ENCODE peak calls at places on chromosomes 16 and 17, in six cellular contexts. Q is CD8-positive, alpha-beta T cell; V is tibial artery; M is keratinocyte; S is right lobe of liver; K is dorsolateral prefrontal cortex. W is an unnamed sample.

GRCh38 chr17:79845601-79845949 is 6.3 kb upstream of the CBX4 start:
- DNase-seq in M (no peak), S (no peak), K (no peak), Q (no peak), V (no peak), W (no peak)

GRCh38 chr16:12661656-12662172 is 142.0 kb downstream of the CPPED1 start:
- DNase-seq in Q (no peak), K (no peak), V (no peak), S (no peak), M (no peak), W (no peak)

GRCh38 chr17:71959129-71959528 is 161.7 kb upstream of the SOX9 start:
- DNase-seq in Q (no peak), K (no peak), S (no peak), M (no peak), V (no peak), W (no peak)

GRCh38 chr16:57590654-57591085 is 37.8 kb upstream of the ADGRG1 start:
- DNase-seq in K (no peak), M (peak; percentile 5), S (no peak), V (peak; percentile 54), Q (no peak), W (no peak)

GRCh38 chr16:27650073-27650701 is 100.2 kb downstream of the KATNIP start:
- DNase-seq in V (no peak), S (no peak), K (no peak), M (no peak), Q (no peak), W (no peak)

GRCh38 chr16:55212791-55213190 is 111.2 kb upstream of the IRX6 start:
- DNase-seq in K (no peak), V (no peak), Q (no peak), M (no peak), S (no peak), W (no peak)

GRCh38 chr17:82937411-82938371 is 97.9 kb upstream of the ZNF750 start:
- DNase-seq in M (no peak), Q (no peak), S (peak; percentile 42), V (peak; percentile 56), K (no peak), W (no peak)

GRCh38 chr17:73634629-73635028 is 9.6 kb downstream of the SDK2 start:
- DNase-seq in V (no peak), M (no peak), K (no peak), S (no peak), Q (no peak), W (no peak)

GRCh38 chr16:66954097-66954659 is 6.9 kb upstream of the CES3 start:
- DNase-seq in M (no peak), K (peak; percentile 74), V (peak; percentile 84), Q (peak; percentile 81), S (peak; percentile 81), W (no peak)

GRCh38 chr17:9032583-9032982 is 11.3 kb downstream of the NTN1 start:
- DNase-seq in M (no peak), K (no peak), Q (no peak), V (peak; percentile 62), S (no peak), W (no peak)

GRCh38 chr17:47651704-47652103 is 2.0 kb downstream of the KPNB1 start:
- DNase-seq in V (no peak), M (no peak), Q (no peak), K (no peak), S (no peak), W (no peak)

GRCh38 chr17:2138768-2139167 is 83.9 kb downstream of the HIC1 start:
- DNase-seq in S (no peak), V (no peak), Q (no peak), M (no peak), K (no peak), W (no peak)

DNA sequence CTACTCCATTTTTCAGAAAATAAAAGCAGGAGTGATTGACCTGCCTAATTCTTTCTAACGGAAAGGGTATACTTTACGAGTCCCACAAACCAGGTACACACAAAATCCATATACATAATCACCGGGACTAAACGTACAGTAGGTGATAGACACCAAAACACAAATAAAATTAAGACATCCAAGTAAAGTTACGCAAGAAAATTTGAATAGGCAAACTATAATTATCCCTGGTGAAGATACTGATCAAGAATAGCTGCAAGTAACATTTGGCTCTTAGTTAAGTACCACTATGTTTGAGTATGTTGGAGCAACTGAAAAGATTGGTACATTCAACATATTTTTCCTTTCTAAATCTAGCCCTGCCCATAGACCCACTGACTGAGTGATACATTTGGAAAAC is 1.7 kb downstream of the HELZ start:
- DNase-seq in M (no peak), V (no peak), S (no peak), K (no peak), Q (no peak), W (no peak)
- H3K4me3 ChIP-seq in M (peak overlapping the region; percentile 94), V (no peak overlapping the region), S (no peak overlapping the region), K (no peak overlapping the region), Q (no peak overlapping the region), W (peak overlapping the region; percentile 81)

GRCh38 chr16:1535391-1536291 is 2.2 kb downstream of the TMEM204 start:
- DNase-seq in S (no peak), K (no peak), V (no peak), M (no peak), Q (peak; percentile 71), W (no peak)

GRCh38 chr16:1537763-1538289 is 4.4 kb downstream of the TMEM204 start:
- DNase-seq in M (no peak), K (no peak), S (no peak), V (no peak), Q (peak; percentile 73), W (no peak)

GRCh38 chr16:1538804-1539520 is 5.5 kb downstream of the TMEM204 start:
- DNase-seq in V (no peak), Q (no peak), M (no peak), S (no peak), K (peak; percentile 74), W (no peak)

GRCh38 chr16:1536601-1537000 is 3.1 kb downstream of the TMEM204 start:
- DNase-seq in Q (no peak), S (no peak), M (no peak), V (no peak), K (no peak), W (no peak)

GRCh38 chr16:1537138-1537577 is 3.7 kb downstream of the TMEM204 start:
- DNase-seq in S (no peak), K (no peak), V (no peak), Q (no peak), M (no peak), W (no peak)
- H3K4me3 ChIP-seq in S (peak overlapping the region; percentile 50), K (peak overlapping the region; percentile 62), V (no peak overlapping the region), Q (peak overlapping the region; percentile 46), M (no peak overlapping the region), W (no peak overlapping the region)

GRCh38 chr17:31496097-31496496 is 104.6 kb downstream of the RAB11FIP4 start:
- DNase-seq in S (no peak), M (no peak), K (no peak), Q (no peak), V (no peak), W (no peak)
- H3K4me3 ChIP-seq in S (no peak overlapping the region), M (no peak overlapping the region), K (no peak overlapping the region), Q (no peak overlapping the region), V (no peak overlapping the region), W (no peak overlapping the region)

GRCh38 chr16:49473773-49474172 is 100.2 kb downstream of the C16orf78 start:
- DNase-seq in Q (no peak), S (no peak), M (no peak), V (peak; percentile 44), K (no peak), W (no peak)
- H3K4me3 ChIP-seq in Q (no peak overlapping the region), S (no peak overlapping the region), M (no peak overlapping the region), V (no peak overlapping the region), K (no peak overlapping the region), W (no peak overlapping the region)

DNA sequence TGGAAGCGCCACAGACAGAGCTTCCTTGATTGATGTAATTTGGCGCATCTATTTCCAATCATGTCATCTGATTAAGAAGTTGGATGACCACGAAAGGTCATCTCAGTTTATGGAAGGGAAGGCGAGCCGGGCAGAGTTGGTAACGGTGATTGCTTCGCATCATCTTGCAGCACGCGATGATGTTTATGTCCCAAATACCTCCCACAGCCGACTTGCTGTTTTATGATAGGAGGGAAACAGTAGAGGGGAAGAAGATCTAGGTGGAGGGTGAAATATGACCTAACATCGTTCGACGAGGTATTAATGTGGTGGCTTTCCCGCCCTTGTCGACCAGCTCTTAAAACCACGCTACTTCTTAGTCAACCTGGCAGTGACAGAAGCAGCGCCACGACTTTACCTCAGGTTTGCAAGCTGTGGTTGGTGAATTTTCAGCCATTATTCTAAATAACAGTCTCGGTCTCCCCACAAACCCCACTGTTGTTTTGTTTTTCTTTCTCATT is 836 bp upstream of the TANC2 start:
- DNase-seq in S (no peak), M (no peak), K (no peak), V (no peak), Q (no peak), W (no peak)
- H3K4me3 ChIP-seq in S (peak overlapping the region; percentile 61), M (no peak overlapping the region), K (peak overlapping the region; percentile 69), V (peak overlapping the region; percentile 68), Q (peak overlapping the region; percentile 64), W (no peak overlapping the region)

GRCh38 chr17:81419333-81419885 is 24.2 kb downstream of the BAHCC1 start:
- DNase-seq in M (peak; percentile 54), K (no peak), S (peak; percentile 64), Q (no peak), V (peak; percentile 98), W (peak; percentile 84)
- H3K4me3 ChIP-seq in M (peak overlapping the region; percentile 46), K (peak overlapping the region; percentile 42), S (no peak overlapping the region), Q (no peak overlapping the region), V (peak overlapping the region; percentile 49), W (peak overlapping the region; percentile 41)

DNA sequence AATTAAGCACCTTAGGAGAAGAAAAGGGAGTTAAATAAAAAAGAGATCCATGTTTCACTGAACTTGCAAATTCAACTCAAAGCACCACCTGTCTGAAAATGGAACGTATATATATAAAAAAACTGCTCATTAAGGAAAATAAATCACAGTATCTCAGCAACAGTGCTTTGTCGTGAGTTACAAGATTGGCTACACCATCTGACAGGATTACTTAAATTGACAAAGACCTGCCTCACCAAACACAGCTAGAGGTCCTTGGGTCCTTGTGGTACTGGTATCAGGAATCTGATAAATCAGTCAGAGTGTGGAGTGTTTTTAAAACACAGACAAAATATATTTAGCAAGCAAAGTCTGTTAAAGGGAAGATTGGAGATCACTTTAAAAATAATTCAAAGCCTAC is 63.9 kb downstream of the KANSL1 start:
- DNase-seq in V (no peak), S (no peak), Q (no peak), M (no peak), K (no peak), W (no peak)
- H3K4me3 ChIP-seq in V (no peak overlapping the region), S (no peak overlapping the region), Q (no peak overlapping the region), M (no peak overlapping the region), K (no peak overlapping the region), W (no peak overlapping the region)

DNA sequence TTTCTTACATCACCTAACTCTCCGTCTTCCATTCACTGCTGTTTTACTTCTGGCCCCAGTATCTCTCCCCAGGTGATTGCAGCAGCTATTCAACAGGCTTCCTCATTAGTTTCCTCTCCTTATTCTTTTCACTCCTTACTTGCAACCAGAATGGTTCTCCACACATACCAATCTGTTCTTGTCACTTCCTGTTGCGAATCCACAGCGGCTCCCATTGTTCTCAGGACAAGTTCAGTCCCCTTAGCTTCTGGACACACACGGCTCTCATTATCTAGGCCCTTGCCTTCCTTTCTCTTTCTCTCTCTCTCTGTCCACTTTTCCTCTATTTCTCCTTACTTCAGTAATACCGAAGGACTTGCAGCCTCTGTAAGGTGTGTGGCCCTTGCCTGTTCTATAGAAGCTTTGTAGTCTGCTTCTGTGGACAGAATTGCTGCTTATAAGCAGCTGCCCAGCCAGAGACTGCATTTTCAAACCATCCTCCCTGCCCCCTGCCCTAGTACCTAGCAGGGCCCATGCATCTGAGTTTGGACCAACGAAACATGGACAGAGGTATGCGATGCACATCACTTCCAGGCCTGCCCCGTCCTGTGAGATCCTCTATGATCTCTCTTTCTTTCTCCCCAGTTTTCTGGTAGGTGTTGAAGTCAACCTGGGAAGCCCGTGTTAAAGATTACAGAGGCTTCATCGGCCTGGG is 45.7 kb downstream of the VAT1L start:
- DNase-seq in M (peak; percentile 2), K (no peak), Q (no peak), S (no peak), V (no peak), W (peak; percentile 60)
- H3K4me3 ChIP-seq in M (no peak overlapping the region), K (no peak overlapping the region), Q (no peak overlapping the region), S (no peak overlapping the region), V (no peak overlapping the region), W (no peak overlapping the region)

W was measured in AG04449.